ENCODE peak calls at places on chromosomes 13 and 19, in eight cellular contexts. O is right lobe of liver, Z is mammary epithelial cell, U is lower lobe of right lung, V is H1, T is heart right ventricle, E is esophagus squamous epithelium, W is astrocyte. N is an unnamed sample. For H3K4me1, the result is how much of the 10 kb centered on the place peaks cover.

GRCh38 chr19:48635966-48636858 is 967 bp downstream of the DBP start:
- DNase-seq in Z (no peak), W (no peak), V (no peak), O (peak), U (no peak), E (no peak), T (no peak), N (peak)

GRCh38 chr19:7267792-7268736 is 26.1 kb downstream of the INSR start:
- DNase-seq in O (no peak), U (peak), W (no peak), V (no peak), Z (no peak), E (no peak), T (no peak), N (peak)

GRCh38 chr13:46795321-46795720 is 1.6 kb downstream of the ESD start:
- DNase-seq in O (no peak), W (peak), Z (no peak), T (no peak), E (no peak), V (no peak), U (no peak), N (no peak)

GRCh38 chr19:33424181-33424580 is 50.7 kb downstream of the CEBPG start:
- DNase-seq in O (no peak), W (no peak), Z (no peak), T (no peak), V (no peak), U (no peak), E (no peak), N (no peak)

GRCh38 chr13:44870456-44870929 is 118.8 kb downstream of the NUFIP1 start:
- DNase-seq in E (no peak), W (no peak), V (no peak), T (peak), Z (peak), O (no peak), U (peak), N (peak)

GRCh38 chr19:47228168-47228936 is 2.6 kb downstream of the BBC3 start:
- DNase-seq in U (peak), T (peak), Z (peak), E (no peak), O (peak), V (no peak), W (no peak), N (peak)

GRCh38 chr19:4124638-4125037 is 716 bp upstream of the MAP2K2 start:
- DNase-seq in U (no peak), E (no peak), V (no peak), T (no peak), O (no peak), Z (no peak), W (no peak), N (no peak)

GRCh38 chr13:73937420-73937819 is 196.8 kb downstream of the KLF12 start:
- DNase-seq in V (no peak), Z (no peak), E (no peak), W (peak), O (no peak), T (no peak), U (no peak), N (no peak)

GRCh38 chr19:19552811-19553210 is 14.7 kb downstream of the CILP2 start:
- DNase-seq in Z (no peak), E (no peak), U (no peak), W (no peak), V (no peak), T (no peak), O (no peak), N (peak)

GRCh38 chr19:6721113-6721474 is 644 bp upstream of the C3 start:
- DNase-seq in Z (no peak), T (no peak), E (no peak), W (no peak), U (no peak), O (no peak), V (no peak), N (no peak)

GRCh38 chr19:38395381-38396127 is 7.1 kb downstream of the SPRED3 start:
- DNase-seq in O (no peak), W (no peak), E (no peak), Z (no peak), T (no peak), U (no peak), V (no peak), N (no peak)

GRCh38 chr13:105925496-105925895 is 610.0 kb downstream of the EFNB2 start:
- DNase-seq in T (no peak), V (no peak), U (no peak), W (peak), Z (peak), E (no peak), O (no peak), N (no peak)

GRCh38 chr19:6381030-6381750 is 5.5 kb upstream of the PSPN start:
- DNase-seq in U (no peak), V (no peak), O (no peak), Z (no peak), W (no peak), T (no peak), E (no peak), N (no peak)

GRCh38 chr13:44768233-44768632 is 192.1 kb upstream of the TSC22D1 start:
- DNase-seq in U (no peak), E (no peak), V (no peak), O (no peak), W (no peak), Z (no peak), T (no peak), N (no peak)

GRCh38 chr13:111940892-111941291 is 126.1 kb upstream of the SOX1 start:
- DNase-seq in E (no peak), V (no peak), U (no peak), O (no peak), Z (no peak), T (no peak), W (no peak), N (no peak)

GRCh38 chr19:50478901-50479715 is 2.5 kb upstream of the GARIN5A start:
- DNase-seq in E (no peak), U (no peak), W (no peak), V (no peak), T (no peak), O (no peak), Z (peak), N (no peak)

GRCh38 chr13:99399623-99399974 is 92.4 kb upstream of the GPR183 start:
- DNase-seq in U (peak), T (no peak), V (no peak), E (no peak), W (no peak), O (no peak), Z (no peak), N (no peak)

GRCh38 chr19:55638864-55639359 is 1.9 kb upstream of the ZNF580 start:
- DNase-seq in O (no peak), U (no peak), W (no peak), Z (no peak), T (peak), V (no peak), E (no peak), N (peak)

GRCh38 chr13:62837895-62838294 is 1422.2 kb upstream of the PCDH20 start:
- DNase-seq in Z (no peak), W (peak), O (no peak), U (no peak), T (no peak), E (no peak), V (no peak), N (no peak)

GRCh38 chr19:40723661-40724254 is 6.8 kb downstream of the ITPKC start:
- DNase-seq in T (no peak), O (no peak), Z (no peak), W (no peak), U (no peak), V (no peak), E (no peak), N (no peak)

GRCh38 chr13:42039457-42039945 is 8.9 kb upstream of the DGKH start:
- DNase-seq in W (no peak), Z (no peak), O (no peak), V (no peak), T (no peak), E (no peak), U (no peak), N (no peak)

GRCh38 chr13:92303428-92303827 is 905.0 kb downstream of the GPC5 start:
- DNase-seq in V (no peak), W (peak), O (no peak), E (no peak), T (no peak), Z (no peak), U (no peak), N (no peak)

GRCh38 chr13:25493930-25494707 is 122.3 kb downstream of the ATP8A2 start:
- DNase-seq in E (no peak), U (no peak), T (no peak), Z (no peak), W (no peak), O (no peak), V (no peak), N (no peak)

GRCh38 chr13:110921209-110921608 is 6.3 kb upstream of the ANKRD10 start:
- DNase-seq in U (no peak), Z (no peak), W (no peak), O (no peak), T (no peak), E (no peak), V (no peak), N (no peak)
- H3K4me1 ChIP-seq in U (under half), Z (under half), W (under half), O (under half), T (under half), E (under half), V (under half), N (under half)

GRCh38 chr13:23161176-23161825 is 19.5 kb upstream of the SGCG start:
- DNase-seq in E (no peak), W (no peak), Z (no peak), T (no peak), V (no peak), O (no peak), U (no peak), N (no peak)

GRCh38 chr13:23159587-23160240 is 21.1 kb upstream of the SGCG start:
- DNase-seq in T (no peak), O (no peak), W (no peak), U (no peak), E (no peak), V (no peak), Z (no peak), N (no peak)

GRCh38 chr13:23159205-23159586 is 21.6 kb upstream of the SGCG start:
- DNase-seq in E (no peak), T (peak), W (peak), O (no peak), U (peak), Z (no peak), V (no peak), N (no peak)

DNA sequence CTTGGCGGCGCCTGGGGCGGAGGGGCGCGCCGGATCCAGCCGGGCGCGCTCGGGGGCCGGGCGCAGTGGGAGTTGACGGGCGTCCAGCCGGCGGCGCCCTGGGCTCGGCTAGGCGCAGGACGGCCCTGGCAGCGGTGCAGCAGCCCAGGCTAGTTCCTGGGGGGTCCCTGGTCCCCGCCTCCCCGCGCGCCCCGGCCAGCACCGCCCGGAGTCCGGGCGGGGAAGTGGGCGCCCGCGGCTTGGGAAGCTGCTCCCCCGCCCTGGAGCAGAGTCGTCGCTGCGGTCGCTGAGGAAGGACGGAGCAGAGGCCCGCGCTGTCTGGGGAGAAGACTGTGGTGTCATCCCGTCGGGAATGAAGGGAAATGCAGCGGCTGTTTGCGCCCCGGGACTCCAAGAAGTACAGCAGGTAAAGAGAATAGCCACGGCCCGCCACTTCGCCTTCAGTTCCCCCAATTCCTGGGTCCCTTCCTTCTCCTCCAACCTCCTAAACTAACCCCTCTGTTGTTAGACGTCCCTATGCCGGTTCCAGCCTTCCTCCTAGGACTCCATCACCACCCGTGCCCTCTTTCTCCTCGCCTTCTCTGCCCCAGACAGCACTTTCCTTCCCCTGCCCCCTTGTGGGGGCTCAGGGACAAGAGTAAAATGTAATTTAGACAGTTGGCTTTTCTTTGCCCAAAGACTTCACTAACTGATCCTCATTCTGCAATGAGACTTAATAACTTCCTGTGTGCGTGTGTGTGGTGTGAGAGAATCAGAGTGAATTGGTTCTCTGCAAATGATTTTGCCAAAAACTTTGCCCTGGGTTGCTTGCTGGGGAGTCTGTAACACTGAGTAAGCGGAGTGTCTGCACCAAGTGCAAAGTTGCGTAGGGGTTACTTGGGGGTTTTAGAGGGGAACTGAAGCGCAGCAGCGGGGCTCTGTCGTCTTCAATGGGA is 20.3 kb upstream of the SGCG start:
- DNase-seq in O (no peak), E (no peak), W (no peak), U (no peak), V (no peak), T (no peak), Z (no peak), N (no peak)
- TF ChIP-seq CTCF in O (no peak), E (no peak), W (no peak), U (no peak), V (peak), T (no peak), Z (no peak), N (no peak)

GRCh38 chr13:48530833-48531232 is 2.0 kb downstream of the RCBTB2 start:
- DNase-seq in W (no peak), V (no peak), O (no peak), T (no peak), E (no peak), Z (no peak), U (no peak), N (no peak)
- H3K4me3 ChIP-seq in W (no peak), V (no peak), O (no peak), T (peak), E (no peak), Z (no peak), U (no peak), N (no peak)

GRCh38 chr13:24232037-24232436 is 71.5 kb downstream of the SPATA13 start:
- DNase-seq in E (no peak), W (no peak), V (no peak), U (no peak), O (no peak), Z (no peak), T (no peak), N (no peak)

GRCh38 chr13:24225930-24226329 is 65.4 kb downstream of the SPATA13 start:
- DNase-seq in O (no peak), E (no peak), U (no peak), Z (no peak), T (no peak), V (no peak), W (no peak), N (no peak)

GRCh38 chr13:24230428-24231072 is 70.0 kb downstream of the SPATA13 start:
- DNase-seq in Z (no peak), O (no peak), U (no peak), V (no peak), E (no peak), T (no peak), W (no peak), N (no peak)

GRCh38 chr13:24226762-24227161 is 66.2 kb downstream of the SPATA13 start:
- DNase-seq in E (no peak), O (no peak), V (no peak), U (no peak), T (no peak), Z (no peak), W (no peak), N (no peak)

DNA sequence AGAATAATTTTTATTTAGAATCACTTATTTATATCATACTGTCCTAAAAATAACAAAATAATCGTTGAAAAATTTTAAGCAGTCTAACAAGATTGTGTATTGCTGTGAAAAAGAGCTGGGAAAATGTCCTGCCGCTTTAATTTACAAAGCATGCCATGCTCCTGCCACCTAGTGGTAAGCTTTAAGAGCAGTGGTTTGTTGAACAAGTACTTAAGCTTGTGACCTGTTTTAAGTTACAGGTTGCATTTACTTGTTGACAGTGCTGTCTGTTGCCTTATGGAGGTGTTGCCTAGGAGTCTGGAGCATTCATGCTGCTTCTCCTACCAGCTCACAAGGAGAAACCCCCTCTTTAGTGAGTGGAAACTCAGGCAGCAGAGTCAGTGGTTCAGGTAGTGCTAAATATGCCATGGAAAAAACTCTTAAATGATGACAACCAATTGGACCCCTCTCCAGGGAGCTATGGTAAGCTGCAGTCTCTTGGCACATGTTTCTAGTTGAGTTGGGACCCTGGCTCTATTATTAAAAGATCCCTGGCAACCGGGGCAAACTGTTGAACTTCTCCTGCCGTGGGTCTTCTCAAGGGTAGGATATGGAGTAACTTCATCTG is 68.4 kb downstream of the SPATA13 start:
- DNase-seq in E (no peak), Z (peak), W (peak), T (no peak), O (no peak), U (no peak), V (no peak), N (peak)
- H3K4me1 ChIP-seq in E (under half), Z (under half), W (under half), T (under half), O (under half), U (under half), V (under half), N (under half)

GRCh38 chr19:2724148-2724557 is 3.0 kb upstream of the DIRAS1 start:
- DNase-seq in W (no peak), V (no peak), Z (no peak), U (no peak), T (no peak), E (no peak), O (no peak), N (no peak)
- TF ChIP-seq CTCF in W (no peak), V (peak), Z (no peak), U (no peak), T (no peak), E (no peak), O (no peak), N (no peak)

N was measured in mucosa of descending colon.